ENCODE peak calls at places on chromosomes 6 and 20, in four cellular contexts. H is activated naive CD4-positive, alpha-beta T cell treated with anti-CD3 and anti-CD28 coated beads, Interleukin-2, amount 10 ng/mL, durations not matched to agents 7 days and 5 days; K is neuronal stem cell; U is stimulated activated CD8-positive, alpha-beta memory T cell treated with anti-CD3 and anti-CD28 coated beads, Interleukin-2, amount 100 ng/mL, for 48 hours. V is an unnamed sample.

GRCh38 chr20:31894980-31895675 is 24.7 kb downstream of the TTLL9 start:
- DNase-seq in K (no peak), H (no peak), U (no peak), V (peak)

GRCh38 chr6:85192186-85192585 is 257.7 kb upstream of the NT5E start:
- DNase-seq in H (no peak), U (no peak), K (no peak), V (no peak)

GRCh38 chr6:3281669-3282460 is 23.1 kb downstream of the PSMG4 start:
- DNase-seq in H (no peak), U (no peak), K (no peak), V (no peak)

GRCh38 chr6:158059108-158059507 is 77.4 kb downstream of the SYNJ2 start:
- DNase-seq in H (no peak), K (no peak), U (no peak), V (no peak)

GRCh38 chr6:29705389-29706231 is 17.6 kb upstream of the HLA-F start:
- DNase-seq in H (peak), K (peak), U (no peak), V (no peak)

GRCh38 chr6:152270301-152270925 is 366.7 kb downstream of the SYNE1 start:
- DNase-seq in H (no peak), U (no peak), K (no peak), V (no peak)

GRCh38 chr6:87078983-87079616 is 15.8 kb downstream of the CGA start:
- DNase-seq in H (peak), K (peak), U (peak), V (peak)

GRCh38 chr20:21102252-21102609 is 3.9 kb downstream of the LINC00237 start:
- DNase-seq in H (no peak), K (no peak), U (no peak), V (no peak)

GRCh38 chr6:12395898-12396297 is 105.7 kb downstream of the EDN1 start:
- DNase-seq in U (no peak), K (no peak), H (no peak), V (no peak)

GRCh38 chr6:16249971-16250370 is 11.6 kb downstream of the GMPR start:
- DNase-seq in U (no peak), K (peak), H (no peak), V (no peak)

GRCh38 chr20:37524859-37525708 is 2.6 kb downstream of the BLCAP start:
- DNase-seq in U (no peak), H (peak), K (no peak), V (no peak)

GRCh38 chr6:134678436-134678889 is 271.4 kb downstream of the ALDH8A1 start:
- DNase-seq in U (no peak), K (no peak), H (no peak), V (no peak)

GRCh38 chr6:43954311-43955131 is 172.7 kb downstream of the MRPL14 start:
- DNase-seq in K (no peak), U (no peak), H (peak), V (no peak)

GRCh38 chr6:73548458-73549446 is 27.9 kb upstream of the EEF1A1 start:
- DNase-seq in U (no peak), K (no peak), H (no peak), V (no peak)

GRCh38 chr6:36616888-36617521 is 22.8 kb downstream of the SRSF3 start:
- DNase-seq in K (no peak), H (no peak), U (no peak), V (no peak)

GRCh38 chr20:43590392-43591303 is at the start of gene IFT52:
- DNase-seq in H (peak), U (peak), K (peak), V (peak)

GRCh38 chr6:129248976-129249375 is 366.0 kb downstream of the LAMA2 start:
- DNase-seq in H (no peak), U (no peak), K (no peak), V (no peak)

GRCh38 chr6:81465859-81466258 is 286.6 kb downstream of the TENT5A start:
- DNase-seq in K (peak), H (no peak), U (no peak), V (no peak)

GRCh38 chr6:25173951-25174474 is 105.2 kb upstream of the CARMIL1 start:
- DNase-seq in H (no peak), U (no peak), K (no peak), V (no peak)

GRCh38 chr20:35394271-35394670 is 17.5 kb downstream of the UQCC1 start:
- DNase-seq in U (no peak), H (no peak), K (no peak), V (no peak)

GRCh38 chr20:55255016-55255415 is 750.3 kb downstream of the CBLN4 start:
- DNase-seq in U (no peak), H (no peak), K (no peak), V (no peak)

GRCh38 chr6:132964101-132964867 is 149.9 kb downstream of the RPS12 start:
- DNase-seq in K (no peak), U (no peak), H (no peak), V (no peak)

GRCh38 chr6:78436335-78436734 is 431.0 kb upstream of the IRAK1BP1 start:
- DNase-seq in U (no peak), K (no peak), H (no peak), V (no peak)